ENCODE peak calls at places on chromosomes 3 and 15, in four cellular contexts. L is K562, W is HCT116, V is HepG2. C is an unnamed sample.

GRCh38 chr15:68620721-68621528 is 42.1 kb downstream of the CORO2B start:
- DNase-seq in L (no peak), W (no peak), V (no peak), C (no peak)

GRCh38 chr3:120416868-120417267 is 33.9 kb downstream of the FSTL1 start:
- DNase-seq in L (no peak), W (no peak), V (no peak), C (no peak)

GRCh38 chr15:34161329-34161953 is 48.5 kb downstream of the KATNBL1 start:
- DNase-seq in L (no peak), W (peak), V (no peak), C (no peak)

GRCh38 chr3:10140996-10141546 is 507 bp upstream of the VHL start:
- DNase-seq in L (peak), W (no peak), V (no peak), C (no peak)

GRCh38 chr3:5073374-5074085 is 48.6 kb upstream of the ARL8B start:
- DNase-seq in L (no peak), W (no peak), V (no peak), C (no peak)

GRCh38 chr3:151969026-151969658 is 95.7 kb downstream of the SUCNR1 start:
- DNase-seq in L (no peak), W (no peak), V (no peak), C (no peak)

GRCh38 chr3:182325213-182325941 is 467.9 kb upstream of the ATP11B start:
- DNase-seq in L (no peak), W (no peak), V (no peak), C (no peak)

GRCh38 chr3:55471522-55472280 is 15.4 kb downstream of the WNT5A start:
- DNase-seq in L (no peak), W (no peak), V (no peak), C (no peak)

GRCh38 chr15:88745696-88746095 is 57.5 kb upstream of the ACAN start:
- DNase-seq in L (no peak), W (no peak), V (no peak), C (no peak)

GRCh38 chr15:80730395-80730794 is 35.3 kb downstream of the ABHD17C start:
- DNase-seq in L (no peak), W (no peak), V (no peak), C (no peak)

GRCh38 chr15:101026686-101027272 is 107.6 kb downstream of the LRRK1 start:
- DNase-seq in L (no peak), W (no peak), V (no peak), C (no peak)

GRCh38 chr3:131072099-131072559 is 45.5 kb downstream of the NEK11 start:
- DNase-seq in L (peak), W (no peak), V (no peak), C (no peak)

GRCh38 chr15:67824900-67825879 is at the start of gene SKOR1:
- DNase-seq in L (no peak), W (no peak), V (no peak), C (no peak)

GRCh38 chr15:78737187-78737820 is 74.0 kb downstream of the ADAMTS7 start:
- DNase-seq in L (no peak), W (no peak), V (no peak), C (no peak)

GRCh38 chr15:67059127-67059553 is 6.3 kb upstream of the SMAD3 start:
- DNase-seq in L (no peak), W (no peak), V (peak), C (no peak)

GRCh38 chr15:51917493-51917892 is 54.1 kb downstream of the LEO1 start:
- DNase-seq in L (peak), W (peak), V (peak), C (no peak)

GRCh38 chr15:75182187-75183131 is 19.2 kb upstream of the C15orf39 start:
- DNase-seq in L (no peak), W (no peak), V (peak), C (no peak)

GRCh38 chr3:114155370-114155821 is 23.5 kb downstream of the DRD3 start:
- DNase-seq in L (peak), W (peak), V (peak), C (no peak)

GRCh38 chr3:185175370-185175987 is 22.6 kb upstream of the C3orf70 start:
- DNase-seq in L (peak), W (no peak), V (peak), C (no peak)

GRCh38 chr3:57061556-57061955 is 1.1 kb downstream of the SPATA12 start:
- DNase-seq in L (no peak), W (no peak), V (no peak), C (no peak)

GRCh38 chr3:27939510-27939909 is 217.4 kb upstream of the EOMES start:
- DNase-seq in L (no peak), W (no peak), V (no peak), C (no peak)

GRCh38 chr3:180698760-180699270 is 19.5 kb upstream of the CCDC39 start:
- DNase-seq in L (no peak), W (no peak), V (no peak), C (no peak)

GRCh38 chr3:45545476-45545875 is 49.1 kb upstream of the LIMD1 start:
- DNase-seq in L (peak), W (no peak), V (peak), C (no peak)

GRCh38 chr15:34708422-34708821 is 46.4 kb downstream of the GJD2 start:
- DNase-seq in L (peak), W (peak), V (peak), C (peak)

GRCh38 chr15:99019558-99020540 is 12.3 kb upstream of the PGPEP1L start:
- DNase-seq in L (no peak), W (no peak), V (peak), C (no peak)

GRCh38 chr3:169867584-169868211 is 2.0 kb downstream of the LRRC31 start:
- DNase-seq in L (no peak), W (no peak), V (no peak), C (no peak)

GRCh38 chr3:196111939-196112386 is 30.1 kb upstream of the TFRC start:
- DNase-seq in L (no peak), W (no peak), V (no peak), C (no peak)

GRCh38 chr15:70260096-70260495 is 162.4 kb upstream of the TLE3 start:
- DNase-seq in L (no peak), W (no peak), V (no peak), C (no peak)

GRCh38 chr15:100661161-100661560 is 58.8 kb downstream of the ASB7 start:
- DNase-seq in L (no peak), W (no peak), V (no peak), C (no peak)

GRCh38 chr15:63238796-63239195 is 38.6 kb upstream of the APH1B start:
- DNase-seq in L (peak), W (no peak), V (no peak), C (no peak)
- TF ChIP-seq TCF7L2 in L (no peak), W (no peak), V (no peak), C (no peak)

GRCh38 chr3:53185761-53186465 is 24.9 kb downstream of the PRKCD start:
- DNase-seq in L (no peak), W (no peak), V (no peak), C (no peak)

GRCh38 chr3:53184701-53185100 is 23.7 kb downstream of the PRKCD start:
- DNase-seq in L (no peak), W (no peak), V (no peak), C (no peak)

GRCh38 chr3:53182759-53183355 is 21.8 kb downstream of the PRKCD start:
- DNase-seq in L (no peak), W (no peak), V (no peak), C (no peak)

GRCh38 chr3:53181528-53181927 is 20.5 kb downstream of the PRKCD start:
- DNase-seq in L (no peak), W (no peak), V (no peak), C (no peak)

GRCh38 chr3:53183514-53183913 is 22.5 kb downstream of the PRKCD start:
- DNase-seq in L (no peak), W (no peak), V (no peak), C (no peak)
- TF ChIP-seq TCF7L2 in L (no peak), W (no peak), V (no peak), C (no peak)

DNA sequence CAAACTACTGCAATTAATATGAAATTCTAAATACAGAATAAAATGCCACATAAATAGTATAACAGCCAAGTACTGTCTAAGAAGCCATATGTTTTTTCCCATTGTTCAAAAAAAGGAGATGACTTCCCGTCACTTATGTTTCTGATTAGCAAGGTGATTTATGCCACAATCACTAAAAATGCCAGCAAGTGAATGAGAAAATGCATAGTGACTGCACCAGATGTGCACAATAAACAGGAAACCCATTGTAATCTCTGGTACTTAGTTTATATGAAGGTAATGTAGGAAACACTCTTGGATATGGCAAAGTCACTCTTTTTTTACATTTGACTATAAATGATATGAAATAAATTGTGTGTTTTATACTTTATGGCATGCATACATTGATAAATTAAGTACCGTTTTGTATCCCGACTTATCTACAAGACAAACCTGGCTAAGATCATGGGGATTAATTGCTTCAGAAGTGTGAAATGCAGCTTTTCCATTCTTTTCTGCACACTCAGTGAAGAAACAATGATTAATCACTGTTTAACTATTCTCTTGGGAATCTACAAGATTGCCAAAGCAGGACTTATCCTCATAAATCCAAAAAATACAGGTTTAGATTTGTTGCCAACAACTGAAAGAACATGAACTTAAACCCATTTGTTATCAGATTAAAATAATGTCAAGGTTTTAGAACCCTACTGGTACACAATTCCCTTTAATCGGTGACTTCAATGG is 164.5 kb downstream of the TBC1D5 start:
- DNase-seq in L (no peak), W (no peak), V (no peak), C (no peak)
- TF ChIP-seq TCF7L2 in L (no peak), W (no peak), V (no peak), C (no peak)

GRCh38 chr3:36965440-36965839 is 20.6 kb upstream of the TRANK1 start:
- DNase-seq in L (no peak), W (no peak), V (no peak), C (no peak)
- TF ChIP-seq TCF7L2 in L (no peak), W (no peak), V (no peak), C (no peak)

DNA sequence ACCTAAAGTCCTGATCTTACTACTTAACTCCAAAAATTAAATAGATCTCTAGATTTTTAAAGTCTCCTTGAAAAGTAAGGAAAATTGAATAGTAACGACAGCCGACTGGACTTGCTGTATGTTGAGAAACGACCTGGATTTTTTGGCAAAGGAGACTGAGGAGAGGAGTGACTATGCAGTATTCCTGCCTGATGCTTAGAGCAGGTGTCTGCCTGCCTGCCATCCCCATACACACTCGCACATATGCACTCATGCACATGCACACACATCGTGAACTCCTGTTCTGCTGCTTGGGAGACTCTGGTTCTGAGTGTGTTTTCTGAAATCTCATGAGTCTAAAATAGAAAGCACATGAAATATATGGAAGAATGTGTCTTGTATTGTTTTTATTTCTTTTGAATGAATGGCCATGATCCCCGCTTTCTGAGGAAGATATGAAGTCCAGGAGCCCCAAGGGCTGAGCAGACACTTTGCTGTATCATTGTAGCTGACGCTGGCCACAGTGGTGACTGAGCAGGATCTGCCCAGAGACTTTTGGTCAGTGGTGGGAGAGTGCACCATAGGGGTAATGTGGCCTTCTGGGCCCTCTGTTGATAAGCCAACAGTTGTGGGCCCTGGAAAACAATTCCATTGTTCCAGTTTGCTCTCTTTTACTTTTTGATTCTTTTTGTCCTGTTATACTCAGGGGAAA is 16.4 kb downstream of the GYG1 start:
- DNase-seq in L (peak), W (no peak), V (no peak), C (no peak)
- TF ChIP-seq TCF7L2 in L (no peak), W (no peak), V (no peak), C (no peak)

GRCh38 chr3:30663533-30664241 is 57.3 kb downstream of the TGFBR2 start:
- DNase-seq in L (no peak), W (no peak), V (no peak), C (no peak)

GRCh38 chr3:30664884-30665283 is 58.5 kb downstream of the TGFBR2 start:
- DNase-seq in L (peak), W (no peak), V (no peak), C (no peak)

GRCh38 chr3:30661107-30661873 is 54.9 kb downstream of the TGFBR2 start:
- DNase-seq in L (no peak), W (no peak), V (no peak), C (no peak)

GRCh38 chr3:30664449-30664848 is 58.0 kb downstream of the TGFBR2 start:
- DNase-seq in L (no peak), W (no peak), V (no peak), C (no peak)

DNA sequence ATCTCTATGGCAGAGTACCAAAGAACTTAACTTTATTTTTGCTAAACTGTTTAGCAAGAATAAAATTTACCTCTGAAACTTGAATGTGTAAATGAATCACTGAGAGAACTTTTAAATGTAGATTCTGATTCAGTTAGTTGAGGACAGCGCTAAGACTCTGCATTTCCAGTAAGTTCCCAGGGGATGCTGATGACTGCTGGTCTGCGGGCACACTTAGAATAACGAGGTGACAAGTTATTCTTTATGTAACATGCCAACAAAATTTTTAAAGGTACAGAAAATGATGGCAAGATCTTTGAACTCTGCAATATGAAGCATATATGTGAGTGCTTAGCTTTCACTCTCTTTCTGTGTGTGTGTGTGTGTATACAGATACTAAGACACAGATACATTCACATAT is 56.4 kb downstream of the TGFBR2 start:
- DNase-seq in L (no peak), W (no peak), V (no peak), C (no peak)
- TF ChIP-seq TCF7L2 in L (no peak), W (no peak), V (no peak), C (no peak)

DNA sequence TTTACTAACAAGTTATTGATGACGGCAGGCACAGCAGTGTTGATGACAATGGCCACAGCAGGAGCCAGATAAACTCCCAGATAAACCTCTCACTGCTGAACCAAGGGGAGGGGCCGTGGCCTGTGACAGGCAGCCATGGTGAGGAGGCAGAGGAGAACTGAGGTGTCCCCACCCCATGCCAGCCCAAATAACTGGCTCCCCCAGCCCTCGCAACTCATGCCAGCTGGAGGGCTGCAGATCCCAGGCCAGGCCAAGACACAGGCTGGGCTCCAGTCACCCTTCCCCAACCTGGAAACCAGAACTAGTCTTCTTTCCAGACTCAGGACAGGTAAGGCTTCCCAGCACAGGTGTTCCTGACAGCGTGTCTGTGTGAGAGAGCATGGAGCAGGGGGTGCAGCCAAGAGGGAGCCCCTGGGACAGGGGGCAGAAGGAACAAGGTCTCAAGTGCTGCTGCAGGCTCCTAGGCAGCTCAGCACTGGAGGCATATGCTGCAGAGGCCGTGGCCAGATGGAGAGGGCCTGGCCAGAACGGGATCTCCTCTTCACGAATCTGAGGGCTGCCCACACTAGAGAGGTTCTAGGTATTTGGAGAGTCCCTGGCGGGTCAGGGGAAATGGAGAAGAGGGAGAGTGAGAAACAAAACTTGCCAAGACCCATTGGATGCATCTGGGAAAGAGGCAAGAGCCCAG is 15.9 kb downstream of the PLA2G4F start:
- DNase-seq in L (no peak), W (no peak), V (no peak), C (no peak)
- TF ChIP-seq TCF7L2 in L (no peak), W (no peak), V (no peak), C (no peak)

GRCh38 chr3:176609361-176609760 is 587.9 kb downstream of the TBL1XR1 start:
- DNase-seq in L (no peak), W (no peak), V (no peak), C (no peak)
- TF ChIP-seq TCF7L2 in L (no peak), W (no peak), V (no peak), C (no peak)

GRCh38 chr3:64575211-64575844 is 112.5 kb downstream of the ADAMTS9 start:
- DNase-seq in L (peak), W (peak), V (peak), C (peak)
- TF ChIP-seq TCF7L2 in L (no peak), W (no peak), V (no peak), C (no peak)

GRCh38 chr3:42657675-42658074 is 4.2 kb downstream of the ZBTB47 start:
- DNase-seq in L (no peak), W (no peak), V (no peak), C (no peak)

GRCh38 chr3:42654331-42655201 is 1.1 kb downstream of the ZBTB47 start:
- DNase-seq in L (peak), W (no peak), V (peak), C (no peak)

GRCh38 chr3:42656680-42657610 is 3.4 kb downstream of the ZBTB47 start:
- DNase-seq in L (no peak), W (no peak), V (no peak), C (no peak)

GRCh38 chr3:42655331-42655888 is 1.9 kb downstream of the ZBTB47 start:
- DNase-seq in L (no peak), W (no peak), V (no peak), C (no peak)

DNA sequence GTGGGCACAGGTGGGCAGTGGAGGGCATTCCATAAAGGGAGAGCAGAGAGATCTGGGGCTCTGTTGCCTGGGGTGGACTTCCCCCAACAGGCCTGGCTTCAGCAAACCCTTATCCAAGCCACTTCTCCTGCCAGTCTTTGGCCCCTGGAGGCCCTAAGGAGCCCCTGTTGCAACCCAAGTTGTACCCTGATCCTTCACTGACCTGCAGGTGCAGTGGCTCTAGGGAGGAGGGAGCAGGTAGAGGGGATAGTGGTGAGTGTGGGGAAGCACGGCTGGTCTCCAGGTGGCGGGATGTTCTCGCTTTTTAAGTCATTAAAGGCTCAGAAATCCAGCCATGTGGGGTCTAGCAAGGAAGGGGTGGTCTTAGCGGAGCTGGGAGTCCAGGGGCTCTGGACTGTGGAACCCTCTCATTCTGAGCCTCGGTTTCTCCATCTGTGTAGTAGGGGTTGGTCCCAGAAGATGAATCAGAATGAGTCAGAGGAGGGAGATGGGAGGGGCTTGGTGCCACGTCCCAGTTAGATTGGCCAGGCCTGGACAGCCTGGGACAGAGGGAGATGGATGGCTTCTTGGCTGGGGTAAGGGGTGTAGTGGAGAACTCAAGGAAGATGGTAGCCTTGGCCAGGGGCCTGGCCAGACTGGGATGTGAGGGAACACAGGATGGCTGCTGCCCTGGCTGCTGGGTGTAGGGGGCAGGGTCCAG is 2.6 kb downstream of the ZBTB47 start:
- DNase-seq in L (peak), W (no peak), V (no peak), C (no peak)
- TF ChIP-seq TCF7L2 in L (no peak), W (no peak), V (no peak), C (no peak)

C was measured in Panc1.